ENCODE peak calls at places on chromosomes 1 and 21, in five cellular contexts. G is endothelial cell of umbilical vein, A is brain microvascular endothelial cell, I is endodermal cell, J is fibroblast of pulmonary artery. X is an unnamed sample.

GRCh38 chr1:16677552-16678423 is 11.0 kb upstream of the RNU1-3 start:
- DNase-seq in G (peak), A (peak), I (peak), J (peak), X (peak)

GRCh38 chr21:43292041-43292865 is 123.4 kb downstream of the CRYAA start:
- DNase-seq in G (no peak), A (no peak), I (no peak), J (no peak), X (no peak)

GRCh38 chr21:36630485-36631206 is 68.3 kb upstream of the SIM2 start:
- DNase-seq in G (peak), A (peak), I (peak), J (peak), X (peak)

GRCh38 chr1:206555473-206555935 is 48.2 kb downstream of the RASSF5 start:
- DNase-seq in G (no peak), A (peak), I (peak), J (no peak), X (no peak)

GRCh38 chr1:147079400-147080012 is 92.8 kb downstream of the PRKAB2 start:
- DNase-seq in G (no peak), A (no peak), I (no peak), J (no peak), X (no peak)

GRCh38 chr1:40003156-40004093 is 37.1 kb upstream of the CAP1 start:
- DNase-seq in G (no peak), A (no peak), I (no peak), J (no peak), X (no peak)

GRCh38 chr21:46559291-46559983 is 45.4 kb downstream of the S100B start:
- DNase-seq in G (peak), A (no peak), I (no peak), J (no peak), X (no peak)

GRCh38 chr21:28614816-28615215 is 377.9 kb downstream of the LTN1 start:
- DNase-seq in G (no peak), A (no peak), I (no peak), J (no peak), X (no peak)

GRCh38 chr1:84020151-84020550 is 21.2 kb upstream of the TTLL7 start:
- DNase-seq in G (no peak), A (no peak), I (no peak), J (no peak), X (no peak)

GRCh38 chr1:56821462-56821797 is 2.2 kb upstream of the FYB2 start:
- DNase-seq in G (peak), A (peak), I (no peak), J (peak), X (no peak)

GRCh38 chr1:24503003-24503751 is 541 bp downstream of the RCAN3 start:
- DNase-seq in G (no peak), A (no peak), I (peak), J (no peak), X (no peak)

GRCh38 chr1:203726417-203726867 is 38.5 kb upstream of the LAX1 start:
- DNase-seq in G (no peak), A (no peak), I (no peak), J (peak), X (no peak)

GRCh38 chr21:22174746-22175145 is 1176.5 kb downstream of the NCAM2 start:
- DNase-seq in G (no peak), A (no peak), I (no peak), J (no peak), X (no peak)

GRCh38 chr1:156368157-156368658 is 803 bp upstream of the RHBG start:
- DNase-seq in G (no peak), A (no peak), I (no peak), J (no peak), X (no peak)

GRCh38 chr1:94434339-94435092 is 16.3 kb downstream of the ABCD3 start:
- DNase-seq in G (no peak), A (no peak), I (no peak), J (peak), X (no peak)

GRCh38 chr1:235052067-235053008 is 76.3 kb downstream of the TOMM20 start:
- DNase-seq in G (no peak), A (no peak), I (no peak), J (no peak), X (peak)

GRCh38 chr1:37147397-37147831 is 113.1 kb upstream of the GRIK3 start:
- DNase-seq in G (no peak), A (no peak), I (no peak), J (no peak), X (no peak)

GRCh38 chr1:188822248-188822647 is 1655.4 kb downstream of the BRINP3 start:
- DNase-seq in G (peak), A (no peak), I (peak), J (peak), X (no peak)

GRCh38 chr1:119146466-119146865 is 6.0 kb upstream of the WARS2 start:
- DNase-seq in G (no peak), A (no peak), I (no peak), J (no peak), X (no peak)

GRCh38 chr1:15153842-15154479 is 414 bp downstream of the TMEM51 start:
- DNase-seq in G (peak), A (peak), I (peak), J (peak), X (no peak)

GRCh38 chr1:214296860-214297699 is 16.1 kb downstream of the SMYD2 start:
- DNase-seq in G (peak), A (peak), I (peak), J (no peak), X (peak)

GRCh38 chr1:37561794-37562132 is 5.0 kb downstream of the DNALI1 start:
- DNase-seq in G (peak), A (peak), I (peak), J (peak), X (peak)

GRCh38 chr1:242205622-242206489 is 207.0 kb upstream of the MAP1LC3C start:
- DNase-seq in G (no peak), A (no peak), I (no peak), J (peak), X (peak)

GRCh38 chr1:156749429-156750118 is 1.9 kb downstream of the HDGF start:
- DNase-seq in G (no peak), A (no peak), I (peak), J (no peak), X (peak)

GRCh38 chr1:2786329-2787162 is 14.9 kb downstream of the TTC34 start:
- DNase-seq in G (peak), A (no peak), I (peak), J (no peak), X (no peak)

GRCh38 chr1:2358651-2359640 is 32.4 kb downstream of the MORN1 start:
- DNase-seq in G (no peak), A (no peak), I (no peak), J (no peak), X (no peak)

GRCh38 chr1:178946855-178947687 is 76.2 kb upstream of the ANGPTL1 start:
- DNase-seq in G (no peak), A (no peak), I (no peak), J (no peak), X (no peak)

GRCh38 chr1:119136401-119136800 is 4.1 kb downstream of the WARS2 start:
- DNase-seq in G (no peak), A (no peak), I (no peak), J (peak), X (peak)

GRCh38 chr1:7110306-7110705 is 325.1 kb downstream of the CAMTA1 start:
- DNase-seq in G (no peak), A (no peak), I (no peak), J (no peak), X (no peak)

GRCh38 chr1:53077599-53077965 is 15.6 kb downstream of the PODN start:
- DNase-seq in G (no peak), A (no peak), I (no peak), J (no peak), X (no peak)

GRCh38 chr1:19563336-19564097 is 78.2 kb upstream of the CAPZB start:
- DNase-seq in G (no peak), A (peak), I (no peak), J (peak), X (peak)

GRCh38 chr21:38343691-38344090 is 86.9 kb downstream of the KCNJ15 start:
- DNase-seq in G (peak), A (peak), I (no peak), J (peak), X (peak)

GRCh38 chr1:16394977-16395376 is 27.9 kb downstream of the SZRD1 start:
- DNase-seq in G (no peak), A (no peak), I (no peak), J (no peak), X (no peak)

GRCh38 chr1:114696810-114697209 is 1.5 kb upstream of the AMPD1 start:
- DNase-seq in G (no peak), A (no peak), I (no peak), J (no peak), X (no peak)

GRCh38 chr21:42991992-42992740 is 17.8 kb downstream of the PKNOX1 start:
- DNase-seq in G (peak), A (peak), I (peak), J (peak), X (peak)

GRCh38 chr1:110125810-110126209 is 13.6 kb downstream of the UBL4B start:
- DNase-seq in G (no peak), A (no peak), I (no peak), J (no peak), X (no peak)

GRCh38 chr1:55584521-55585401 is 369.6 kb upstream of the USP24 start:
- DNase-seq in G (peak), A (no peak), I (no peak), J (peak), X (peak)

GRCh38 chr1:180343931-180344406 is 113.9 kb downstream of the LHX4 start:
- DNase-seq in G (peak), A (peak), I (no peak), J (peak), X (peak)

GRCh38 chr1:219697667-219698066 is 84.8 kb upstream of the ZC3H11B start:
- DNase-seq in G (no peak), A (no peak), I (no peak), J (no peak), X (no peak)
- TF ChIP-seq CTCF in G (no peak), A (no peak), I (no peak), J (no peak), X (no peak)

DNA sequence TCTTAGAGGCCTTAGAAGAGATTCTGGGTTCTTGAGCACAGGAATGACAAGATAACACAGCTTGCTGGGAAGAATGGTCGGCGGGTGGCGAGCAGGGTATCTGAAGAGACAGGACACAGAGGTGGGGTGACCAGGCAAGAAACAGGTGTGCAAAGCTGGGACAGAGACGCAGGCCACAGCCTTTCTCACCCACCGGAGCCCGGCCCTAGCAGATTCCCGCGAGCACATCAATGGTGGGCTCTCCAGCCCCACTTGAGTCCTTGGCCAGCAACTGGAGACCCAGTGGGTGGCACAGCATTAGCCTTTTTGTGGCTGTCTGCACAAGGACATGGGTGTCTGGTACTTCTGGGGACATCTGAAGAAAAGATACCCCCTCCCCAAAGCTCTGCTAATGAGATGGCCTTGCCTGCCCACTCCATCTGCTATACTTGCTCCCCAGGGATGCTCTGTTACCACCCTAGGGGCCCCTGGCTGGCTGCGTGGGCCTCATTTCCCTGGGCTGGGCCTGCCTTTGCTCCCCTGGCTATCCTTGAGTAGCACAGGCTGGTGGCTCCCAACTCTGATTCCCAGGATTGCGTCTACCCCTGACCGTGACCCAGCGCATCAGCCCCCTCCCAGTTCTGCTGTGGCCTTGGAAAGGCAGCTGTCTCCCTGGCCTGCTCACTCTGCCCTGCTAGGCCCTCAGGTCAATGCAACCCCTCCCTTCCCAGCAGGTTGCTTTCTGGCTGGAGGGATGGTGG is 127.2 kb upstream of the ADAR start:
- DNase-seq in G (no peak), A (no peak), I (no peak), J (no peak), X (no peak)
- H3K4me3 ChIP-seq in G (no peak), A (no peak), I (no peak), J (no peak), X (no peak)

GRCh38 chr1:152777510-152778137 is 2.7 kb downstream of the LCE1F start:
- DNase-seq in G (no peak), A (no peak), I (peak), J (no peak), X (no peak)
- TF ChIP-seq CTCF in G (peak), A (peak), I (no peak), J (no peak), X (no peak)

GRCh38 chr1:174165471-174166137 is 6.3 kb downstream of the RABGAP1L start:
- DNase-seq in G (no peak), A (no peak), I (no peak), J (no peak), X (no peak)

GRCh38 chr1:174169342-174169741 is 10.0 kb downstream of the RABGAP1L start:
- DNase-seq in G (no peak), A (no peak), I (no peak), J (no peak), X (no peak)

GRCh38 chr1:174171078-174171477 is 11.8 kb downstream of the RABGAP1L start:
- DNase-seq in G (no peak), A (no peak), I (no peak), J (no peak), X (no peak)

GRCh38 chr1:174167404-174167803 is 8.1 kb downstream of the RABGAP1L start:
- DNase-seq in G (no peak), A (no peak), I (no peak), J (no peak), X (no peak)

DNA sequence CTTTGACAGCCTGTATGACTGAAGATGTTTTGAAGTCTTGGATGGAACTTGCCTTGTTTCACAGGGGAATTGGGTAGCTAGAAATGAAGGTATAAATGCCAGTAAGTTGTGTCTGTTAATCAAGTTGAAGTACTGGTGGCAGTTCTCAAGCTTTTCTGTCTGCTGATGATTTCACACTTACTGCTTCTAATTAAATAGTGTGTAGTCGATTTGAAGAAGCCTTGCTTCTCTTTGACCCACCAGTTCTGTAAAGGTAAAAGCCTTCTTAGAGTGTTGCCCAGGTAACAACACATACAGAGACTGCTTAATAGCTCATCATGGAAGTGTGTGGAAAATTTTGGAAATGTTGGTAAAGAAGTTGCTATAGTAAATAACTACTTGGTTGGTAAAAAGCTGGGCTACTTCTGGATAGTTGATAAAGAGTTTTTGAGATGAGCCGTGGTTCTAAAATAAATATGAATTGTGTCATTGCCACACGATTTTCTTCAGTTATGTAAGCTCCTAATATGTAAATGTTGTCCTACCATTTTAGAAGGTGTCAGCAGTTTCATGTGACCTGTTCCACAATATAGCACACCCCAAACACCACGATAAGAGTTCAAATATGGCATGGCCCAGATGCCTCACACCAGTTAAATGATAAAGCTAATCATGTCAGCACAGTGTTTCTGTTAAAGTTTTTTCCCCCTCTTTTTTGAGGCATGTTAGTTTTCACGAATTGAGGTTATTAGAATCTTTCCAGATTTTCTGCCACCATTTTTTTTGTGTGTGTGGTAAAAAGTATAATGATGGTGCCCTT is 7.4 kb downstream of the RABGAP1L start:
- DNase-seq in G (no peak), A (no peak), I (no peak), J (no peak), X (no peak)
- H3K4me3 ChIP-seq in G (no peak), A (no peak), I (no peak), J (no peak), X (no peak)

DNA sequence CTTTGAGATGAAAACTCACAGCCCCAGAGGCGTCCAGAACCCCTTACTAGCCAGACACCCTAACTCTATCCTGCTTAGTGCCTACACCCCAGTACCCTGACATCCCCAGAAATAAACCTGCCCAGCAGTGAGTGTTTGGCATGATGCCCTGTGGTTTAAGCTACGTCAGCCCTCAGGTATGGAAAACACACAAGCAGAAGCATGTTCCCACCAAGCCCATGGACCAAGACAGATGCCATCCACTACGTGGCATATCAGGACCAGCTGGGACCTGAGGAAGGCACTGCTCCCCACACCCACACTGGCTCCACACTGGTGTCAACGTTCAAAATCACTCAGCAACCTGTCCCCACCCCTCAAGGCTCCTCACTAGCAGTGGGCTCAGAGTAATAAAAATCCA is 116.4 kb downstream of the SYT2 start:
- DNase-seq in G (no peak), A (no peak), I (no peak), J (no peak), X (no peak)
- TF ChIP-seq CTCF in G (no peak), A (no peak), I (no peak), J (no peak), X (no peak)

GRCh38 chr1:70707214-70707613 is 296.1 kb downstream of the CTH start:
- DNase-seq in G (no peak), A (no peak), I (no peak), J (no peak), X (no peak)

DNA sequence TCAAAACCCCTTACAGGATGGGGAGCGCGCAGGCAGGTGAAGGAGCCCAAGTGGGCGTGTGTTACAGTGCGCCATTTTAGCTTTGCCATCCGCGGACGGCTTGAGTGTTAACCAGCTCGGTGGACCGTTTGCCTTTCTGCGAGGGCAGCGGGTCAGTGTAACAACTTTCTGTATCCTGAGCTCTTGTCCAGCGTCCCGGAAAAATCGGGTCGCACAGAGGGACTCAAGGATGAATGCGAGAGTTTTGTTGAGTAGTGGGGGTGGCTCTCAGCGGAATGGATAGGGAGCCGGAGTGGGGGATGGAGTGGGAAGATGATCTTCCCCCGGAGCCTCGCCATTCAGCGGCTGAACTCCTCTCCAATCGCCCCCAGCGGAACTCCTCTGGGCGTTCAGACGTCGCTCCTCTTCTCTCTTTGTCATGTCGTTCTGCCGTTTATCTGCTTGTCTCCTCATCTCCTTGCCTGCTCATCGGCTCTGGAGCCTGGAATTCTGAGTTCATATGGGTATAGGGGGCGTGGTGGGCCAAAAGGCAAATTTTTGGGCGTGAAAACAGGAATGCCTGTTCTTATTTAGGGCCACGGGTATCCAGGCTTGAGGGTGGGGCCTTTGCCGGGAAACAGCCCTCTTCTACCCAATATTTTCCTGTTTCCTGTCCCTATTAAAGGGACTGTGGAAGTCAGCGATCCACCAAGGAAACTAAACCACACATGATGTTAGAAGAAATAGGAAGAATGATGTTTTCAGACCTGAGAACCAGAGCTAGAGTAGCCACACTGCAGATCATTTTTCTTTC is 295.5 kb downstream of the CTH start:
- DNase-seq in G (no peak), A (no peak), I (peak), J (no peak), X (no peak)
- H3K4me3 ChIP-seq in G (no peak), A (peak), I (no peak), J (peak), X (peak)

X was measured in foreskin fibroblast.